ENCODE peak calls at places on chromosomes 16 and 17, in four cellular contexts. O is mucosa of descending colon, G is SJCRH30, Y is IMR-90. K is an unnamed sample. For H3K4me1, the result is how much of the 10 kb centered on the place peaks cover.

GRCh38 chr16:47695746-47696145 is 234.6 kb downstream of the PHKB start:
- DNase-seq in Y (no peak), G (no peak), O (no peak), K (no peak)

GRCh38 chr16:50359626-50360025 is 9.2 kb downstream of the BRD7 start:
- DNase-seq in O (no peak), G (no peak), Y (no peak), K (no peak)

GRCh38 chr17:42852351-42852750 is 1.4 kb downstream of the AOC3 start:
- DNase-seq in O (peak), Y (no peak), G (no peak), K (no peak)

GRCh38 chr17:83071966-83072562 is 7.3 kb upstream of the METRNL start:
- DNase-seq in O (no peak), Y (no peak), G (peak), K (no peak)

GRCh38 chr16:8777217-8777616 is 20.2 kb downstream of the TMEM186 start:
- DNase-seq in O (no peak), Y (no peak), G (no peak), K (no peak)

GRCh38 chr17:82517230-82517865 is 2.2 kb upstream of the FOXK2 start:
- DNase-seq in Y (no peak), G (no peak), O (no peak), K (no peak)

GRCh38 chr16:52729731-52730130 is 182.8 kb upstream of the TOX3 start:
- DNase-seq in G (no peak), Y (no peak), O (no peak), K (no peak)

GRCh38 chr17:75619506-75620431 is 13.5 kb upstream of the SMIM5 start:
- DNase-seq in O (no peak), Y (peak), G (peak), K (peak)

GRCh38 chr17:31535581-31535981 is 144.1 kb downstream of the RAB11FIP4 start:
- DNase-seq in O (no peak), G (peak), Y (no peak), K (no peak)

DNA sequence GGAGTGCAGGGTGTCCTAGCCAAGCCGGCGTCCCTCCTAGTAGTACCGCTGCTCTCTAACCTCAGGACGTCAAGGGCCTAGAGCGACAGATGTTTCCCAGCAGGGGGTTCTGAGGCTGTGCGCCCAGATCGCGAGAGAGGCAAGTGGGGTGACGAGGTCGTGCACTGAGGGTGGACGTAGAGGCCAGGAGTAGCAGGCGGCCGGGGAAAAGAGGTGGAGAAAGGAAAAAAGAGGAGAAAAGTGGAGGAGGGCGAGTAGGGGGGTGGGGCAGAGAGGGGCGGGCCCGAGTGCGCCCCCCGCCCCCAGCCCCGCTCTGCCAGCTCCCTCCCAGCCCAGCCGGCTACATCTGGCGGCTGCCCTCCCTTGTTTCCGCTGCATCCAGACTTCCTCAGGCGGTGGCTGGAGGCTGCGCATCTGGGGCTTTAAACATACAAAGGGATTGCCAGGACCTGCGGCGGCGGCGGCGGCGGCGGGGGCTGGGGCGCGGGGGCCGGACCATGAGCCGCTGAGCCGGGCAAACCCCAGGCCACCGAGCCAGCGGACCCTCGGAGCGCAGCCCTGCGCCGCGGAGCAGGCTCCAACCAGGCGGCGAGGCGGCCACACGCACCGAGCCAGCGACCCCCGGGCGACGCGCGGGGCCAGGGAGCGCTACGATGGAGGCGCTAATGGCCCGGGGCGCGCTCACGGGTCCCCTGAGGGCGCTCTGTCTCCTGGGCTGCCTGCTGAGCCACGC is at the start of gene MMP2:
- DNase-seq in O (peak), G (peak), Y (peak), K (peak)
- H3K4me1 ChIP-seq in O (under half), G (under half), Y (under half), K (under half)

GRCh38 chr17:77462101-77462500 is 321.3 kb downstream of the SEC14L1 start:
- DNase-seq in Y (no peak), G (no peak), O (no peak), K (no peak)
- H3K4me1 ChIP-seq in Y (under half), G (under half), O (under half), K (half or more)

GRCh38 chr16:89407925-89408300 is 82.4 kb downstream of the ANKRD11 start:
- DNase-seq in Y (no peak), O (no peak), G (peak), K (no peak)

GRCh38 chr16:89404561-89404960 is 85.8 kb downstream of the ANKRD11 start:
- DNase-seq in O (no peak), Y (no peak), G (no peak), K (peak)

GRCh38 chr16:89408315-89408714 is 82.0 kb downstream of the ANKRD11 start:
- DNase-seq in G (no peak), Y (no peak), O (no peak), K (no peak)

GRCh38 chr16:89407282-89407924 is 83.0 kb downstream of the ANKRD11 start:
- DNase-seq in G (no peak), O (no peak), Y (no peak), K (no peak)

GRCh38 chr16:89406277-89406888 is 84.0 kb downstream of the ANKRD11 start:
- DNase-seq in Y (no peak), G (peak), O (no peak), K (peak)
- H3K4me1 ChIP-seq in Y (under half), G (under half), O (under half), K (under half)

GRCh38 chr17:48215583-48216139 is 108.1 kb downstream of the SNX11 start:
- DNase-seq in G (peak), O (no peak), Y (peak), K (no peak)

GRCh38 chr17:48211011-48211410 is 103.4 kb downstream of the SNX11 start:
- DNase-seq in O (no peak), Y (no peak), G (no peak), K (no peak)

GRCh38 chr17:48209973-48210372 is 102.4 kb downstream of the SNX11 start:
- DNase-seq in O (no peak), G (no peak), Y (no peak), K (no peak)

GRCh38 chr17:48211787-48212186 is 104.2 kb downstream of the SNX11 start:
- DNase-seq in G (no peak), Y (no peak), O (no peak), K (no peak)

DNA sequence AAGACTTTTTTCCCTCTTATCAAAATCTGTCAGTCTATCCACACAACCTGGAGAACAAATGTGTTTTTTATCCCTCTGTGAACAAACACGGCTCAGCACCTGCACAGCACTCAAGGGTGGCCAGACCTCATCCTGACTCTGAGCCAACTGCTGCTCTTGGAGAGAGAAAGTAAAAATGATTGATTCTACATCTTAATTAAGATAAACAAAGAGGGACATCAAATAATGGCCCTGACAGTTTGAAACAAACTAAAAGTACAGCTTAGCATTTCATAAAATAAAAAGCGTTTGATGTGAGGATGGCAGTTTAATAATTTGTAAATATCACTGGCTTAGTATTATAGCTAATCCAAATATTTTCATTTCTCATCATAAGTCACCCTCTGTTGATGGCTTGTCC is 106.2 kb downstream of the SNX11 start:
- DNase-seq in O (no peak), G (no peak), Y (no peak), K (no peak)
- H3K4me1 ChIP-seq in O (under half), G (under half), Y (under half), K (under half)

DNA sequence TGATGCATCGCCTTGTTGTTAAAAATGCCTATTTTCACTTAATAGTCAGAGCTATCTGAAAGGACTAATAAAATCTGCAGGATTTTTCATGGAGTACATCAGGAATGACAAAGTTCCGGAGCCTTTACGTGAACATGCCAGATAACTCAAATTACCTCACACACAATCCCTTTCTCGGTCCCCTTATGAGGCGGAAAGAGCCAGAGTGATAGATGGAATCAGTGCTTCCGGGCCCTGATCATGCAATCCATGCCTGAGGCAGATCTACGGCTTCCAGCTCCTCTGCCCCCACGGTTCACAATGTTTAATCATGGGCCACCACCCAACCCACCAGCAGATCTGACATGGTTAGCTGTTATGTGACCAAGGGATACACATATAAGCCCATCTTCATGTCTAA is 17.0 kb downstream of the VPS53 start:
- DNase-seq in Y (no peak), O (no peak), G (no peak), K (no peak)
- H3K4me1 ChIP-seq in Y (under half), O (under half), G (under half), K (under half)

DNA sequence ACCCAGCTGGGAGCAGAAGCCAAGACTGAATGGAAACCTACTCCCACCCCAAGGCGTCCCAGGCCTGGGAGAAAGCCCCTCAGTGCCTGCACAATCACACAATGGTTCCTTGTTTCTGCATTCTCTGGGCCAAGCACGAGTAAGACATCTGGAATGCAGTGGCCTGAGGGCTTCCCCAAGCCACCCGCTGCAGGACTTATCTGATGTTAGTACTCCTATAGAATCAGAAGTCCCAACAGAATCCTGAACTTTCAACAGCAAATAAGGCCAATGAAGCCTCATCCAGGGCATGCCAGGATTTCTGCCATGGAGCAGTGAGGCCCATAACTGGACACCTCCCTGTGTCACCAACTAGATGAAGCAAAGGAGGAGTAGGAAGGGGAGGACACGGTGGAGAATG is 28.6 kb downstream of the MYO18A start:
- DNase-seq in Y (peak), O (no peak), G (peak), K (no peak)
- H3K4me1 ChIP-seq in Y (under half), O (under half), G (half or more), K (under half)

DNA sequence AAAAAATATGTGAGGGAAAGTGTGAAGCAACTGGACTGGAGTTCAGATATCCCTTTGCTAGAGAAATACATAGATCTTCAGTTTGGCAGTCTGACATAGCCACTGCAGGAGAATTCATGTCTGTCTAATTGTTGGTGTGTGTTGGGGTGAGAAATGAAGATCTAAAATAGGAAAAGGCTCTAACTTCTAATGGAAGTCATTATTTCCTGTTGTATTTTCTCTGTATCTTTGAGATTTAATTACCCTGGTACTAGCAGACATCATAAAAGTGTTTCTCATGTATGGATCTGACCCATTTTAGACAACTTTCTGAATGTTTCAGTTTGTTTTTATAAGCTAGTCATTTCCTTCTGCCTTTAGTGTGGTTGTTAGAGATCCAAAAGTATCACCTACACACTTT is 128.3 kb downstream of the NLK start:
- DNase-seq in Y (no peak), G (no peak), O (no peak), K (no peak)
- H3K4me1 ChIP-seq in Y (under half), G (under half), O (under half), K (under half)

GRCh38 chr16:67459066-67459857 is 21.7 kb downstream of the ATP6V0D1 start:
- DNase-seq in Y (no peak), O (peak), G (no peak), K (no peak)
- H3K4me1 ChIP-seq in Y (under half), O (half or more), G (under half), K (half or more)

DNA sequence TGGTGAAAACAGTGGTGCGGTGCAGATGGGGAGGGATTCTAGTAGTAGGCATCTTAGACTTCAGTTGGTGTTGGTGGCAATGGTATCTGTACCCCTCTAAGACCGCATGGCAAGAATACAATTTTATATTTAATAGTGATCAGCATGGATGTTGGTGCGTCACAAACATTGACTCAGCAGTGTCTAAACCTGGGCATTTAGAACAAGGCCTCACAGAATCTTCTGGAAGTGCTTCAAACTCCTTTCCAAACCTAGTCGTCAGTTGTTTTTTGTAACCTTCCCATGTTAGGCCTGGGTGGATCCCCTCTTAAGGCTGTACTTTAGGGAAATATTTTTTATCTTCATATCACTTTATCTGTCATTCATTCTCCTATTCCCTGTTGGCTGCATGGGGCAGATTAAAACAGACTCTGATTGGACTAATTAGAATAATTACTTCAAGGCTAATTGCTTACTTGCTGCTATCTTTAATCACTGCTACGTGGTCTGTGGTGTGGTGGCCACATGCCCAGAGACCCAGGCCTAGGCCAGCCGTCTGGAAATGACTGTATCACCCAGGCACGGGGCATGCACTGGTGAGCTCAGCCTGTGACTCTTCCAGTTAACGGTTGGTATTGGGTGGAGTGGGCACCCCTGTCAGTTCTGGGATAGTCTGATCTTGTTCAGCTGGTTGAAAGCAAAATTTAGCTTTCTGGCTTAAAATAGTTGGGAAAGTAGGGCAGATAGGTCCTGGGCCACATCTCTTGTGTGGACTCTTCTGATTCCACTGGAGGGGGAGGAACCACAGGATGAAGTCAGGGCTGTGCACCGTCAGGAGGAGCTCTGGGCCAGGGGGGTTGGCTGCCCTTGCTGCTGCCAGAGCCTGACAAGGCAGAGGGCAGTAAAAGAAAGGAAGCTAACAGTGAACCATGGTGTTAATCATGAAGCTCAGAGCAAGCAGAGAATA is 4.5 kb downstream of the ALKBH5 start:
- DNase-seq in O (no peak), Y (peak), G (no peak), K (peak)
- H3K4me1 ChIP-seq in O (half or more), Y (under half), G (under half), K (half or more)

K was measured in heart left ventricle.